ENCODE peak calls at places on chromosomes 7 and 10, in eight cellular contexts. D is PC-9; U is lung microvascular endothelial cell; Y is omental fat pad; Z is T-helper 2 cell; M is naive thymus-derived CD8-positive, alpha-beta T cell; R is Panc1; N is small intestine. L is an unnamed sample.

GRCh38 chr7:141874787-141875186 is 33.5 kb upstream of the PRSS37 start:
- DNase-seq in D (no peak), U (no peak), Y (no peak), Z (no peak), M (no peak), R (no peak), N (no peak), L (no peak)

GRCh38 chr10:131870831-131871672 is 29.8 kb upstream of the PPP2R2D start:
- DNase-seq in D (no peak), U (no peak), Y (no peak), Z (no peak), M (no peak), R (no peak), N (no peak), L (no peak)

GRCh38 chr10:88342733-88343310 is 240.3 kb downstream of the RNLS start:
- DNase-seq in D (no peak), U (no peak), Y (no peak), Z (no peak), M (no peak), R (no peak), N (peak), L (no peak)

GRCh38 chr10:99551158-99551557 is 18.4 kb downstream of the NKX2-3 start:
- DNase-seq in D (no peak), U (peak), Y (no peak), Z (no peak), M (no peak), R (no peak), N (no peak), L (no peak)

GRCh38 chr10:93579089-93579488 is 12.6 kb downstream of the FFAR4 start:
- DNase-seq in D (peak), U (no peak), Y (no peak), Z (no peak), M (no peak), R (peak), N (peak), L (no peak)

GRCh38 chr10:16519908-16520861 is 1.5 kb downstream of the C1QL3 start:
- DNase-seq in D (no peak), U (no peak), Y (no peak), Z (peak), M (no peak), R (no peak), N (no peak), L (no peak)

GRCh38 chr7:117383826-117384225 is 43.5 kb downstream of the ASZ1 start:
- DNase-seq in D (no peak), U (no peak), Y (no peak), Z (no peak), M (no peak), R (no peak), N (no peak), L (no peak)

GRCh38 chr10:49465717-49466116 is 69.8 kb upstream of the DRGX start:
- DNase-seq in D (no peak), U (no peak), Y (no peak), Z (no peak), M (no peak), R (no peak), N (no peak), L (no peak)

GRCh38 chr7:71488308-71488707 is 356.4 kb downstream of the GALNT17 start:
- DNase-seq in D (no peak), U (no peak), Y (no peak), Z (no peak), M (no peak), R (no peak), N (no peak), L (no peak)

GRCh38 chr7:112220877-112221434 is 14.5 kb downstream of the ZNF277 start:
- DNase-seq in D (no peak), U (no peak), Y (no peak), Z (no peak), M (no peak), R (no peak), N (no peak), L (no peak)

GRCh38 chr10:28841625-28842024 is 164.3 kb downstream of the BAMBI start:
- DNase-seq in D (no peak), U (no peak), Y (no peak), Z (no peak), M (no peak), R (no peak), N (no peak), L (no peak)

GRCh38 chr10:71633935-71634334 is 85.6 kb downstream of the C10orf105 start:
- DNase-seq in D (no peak), U (no peak), Y (no peak), Z (no peak), M (no peak), R (no peak), N (no peak), L (no peak)

GRCh38 chr7:27189560-27190283 is 4.7 kb upstream of the HOXA11 start:
- DNase-seq in D (no peak), U (no peak), Y (no peak), Z (no peak), M (no peak), R (no peak), N (no peak), L (peak)

GRCh38 chr7:2932761-2933251 is 88.7 kb upstream of the GNA12 start:
- DNase-seq in D (no peak), U (no peak), Y (no peak), Z (no peak), M (no peak), R (no peak), N (no peak), L (peak)

GRCh38 chr7:79377097-79377496 is 76.4 kb downstream of the MAGI2 start:
- DNase-seq in D (no peak), U (peak), Y (no peak), Z (no peak), M (no peak), R (no peak), N (no peak), L (no peak)

GRCh38 chr10:1103551-1103950 is 47.4 kb downstream of the WDR37 start:
- DNase-seq in D (no peak), U (no peak), Y (no peak), Z (no peak), M (no peak), R (no peak), N (no peak), L (no peak)

GRCh38 chr7:32108651-32109050 is 38.4 kb upstream of the PDE1C start:
- DNase-seq in D (no peak), U (no peak), Y (no peak), Z (no peak), M (no peak), R (no peak), N (no peak), L (no peak)

GRCh38 chr7:132436121-132436520 is 140.1 kb downstream of the PLXNA4 start:
- DNase-seq in D (no peak), U (peak), Y (no peak), Z (no peak), M (no peak), R (no peak), N (no peak), L (no peak)

GRCh38 chr10:128140425-128140824 is 14.2 kb upstream of the MKI67 start:
- DNase-seq in D (no peak), U (no peak), Y (no peak), Z (no peak), M (no peak), R (no peak), N (no peak), L (no peak)

GRCh38 chr7:92835140-92835850 is 1.1 kb downstream of the CDK6 start:
- DNase-seq in D (peak), U (peak), Y (peak), Z (peak), M (peak), R (no peak), N (peak), L (peak)

GRCh38 chr7:99194301-99194700 is 13.6 kb downstream of the KPNA7 start:
- DNase-seq in D (no peak), U (no peak), Y (no peak), Z (no peak), M (no peak), R (no peak), N (no peak), L (no peak)

L was measured in suprapubic skin.